ENCODE peak calls at places on chromosomes 3 and 15, in five cellular contexts. E is fibroblast of the conjunctiva, Q is T follicular helper cell, Y is endothelial cell, R is ecto neural progenitor cell. P is an unnamed sample.

GRCh38 chr3:31917303-31917903 is 63.7 kb downstream of the OSBPL10 start:
- DNase-seq in R (no peak), Q (no peak), E (no peak), Y (no peak), P (no peak)

GRCh38 chr3:23747841-23748240 is 57.9 kb upstream of the UBE2E1 start:
- DNase-seq in Y (no peak), R (no peak), Q (no peak), E (no peak), P (no peak)

GRCh38 chr15:48358229-48358641 is 27.0 kb downstream of the DUT start:
- DNase-seq in Y (no peak), R (no peak), E (peak), Q (no peak), P (no peak)

GRCh38 chr3:189950258-189950657 is 170.4 kb downstream of the P3H2 start:
- DNase-seq in Q (no peak), E (no peak), R (no peak), Y (no peak), P (no peak)

GRCh38 chr3:150699068-150699635 is 4.6 kb downstream of the ERICH6 start:
- DNase-seq in Y (no peak), Q (no peak), R (no peak), E (no peak), P (no peak)

GRCh38 chr3:50204804-50205718 is at the start of gene SLC38A3:
- DNase-seq in R (peak), E (no peak), Y (peak), Q (no peak), P (no peak)

GRCh38 chr3:187795207-187795960 is 50.1 kb upstream of the BCL6 start:
- DNase-seq in Y (no peak), E (no peak), Q (no peak), R (no peak), P (no peak)

GRCh38 chr3:122183521-122183892 is at the start of gene CASR:
- DNase-seq in E (no peak), Q (no peak), R (no peak), Y (peak), P (no peak)

GRCh38 chr15:50247819-50248650 is 17.5 kb downstream of the HDC start:
- DNase-seq in E (no peak), Y (no peak), R (no peak), Q (peak), P (no peak)

GRCh38 chr3:192422998-192423349 is 304.4 kb downstream of the FGF12 start:
- DNase-seq in R (no peak), E (no peak), Y (no peak), Q (no peak), P (no peak)

GRCh38 chr3:109114746-109115145 is 3.2 kb downstream of the MORC1 start:
- DNase-seq in Q (no peak), Y (no peak), E (no peak), R (no peak), P (no peak)

P was measured in skeletal muscle cell.